ENCODE peak calls at places on chromosomes 6 and 20, in six cellular contexts. E is transverse colon, R is BE2C, Y is GM06990, G is tibial artery, Z is kidney epithelial cell. K is an unnamed sample.

GRCh38 chr20:47551841-47552240 is 50.2 kb downstream of the NCOA3 start:
- DNase-seq in Y (no peak), G (no peak), E (no peak), R (peak), Z (no peak), K (no peak)

GRCh38 chr6:35370124-35370741 is 27.9 kb downstream of the PPARD start:
- DNase-seq in E (peak), Y (peak), Z (peak), G (peak), R (peak), K (no peak)

GRCh38 chr6:158631678-158632537 is 12.6 kb downstream of the DYNLT1 start:
- DNase-seq in Y (no peak), R (no peak), G (peak), Z (peak), E (peak), K (no peak)

GRCh38 chr6:7661364-7661763 is 64.5 kb upstream of the BMP6 start:
- DNase-seq in R (no peak), Y (no peak), G (no peak), E (no peak), Z (no peak), K (no peak)

GRCh38 chr6:151514000-151514730 is 20.3 kb downstream of the CCDC170 start:
- DNase-seq in E (no peak), G (no peak), R (no peak), Z (no peak), Y (no peak), K (no peak)

GRCh38 chr6:155248021-155249001 is 15.5 kb upstream of the CLDN20 start:
- DNase-seq in E (peak), G (no peak), Z (no peak), R (peak), Y (no peak), K (no peak)

GRCh38 chr20:10249822-10250221 is 31.2 kb downstream of the SNAP25 start:
- DNase-seq in R (no peak), Z (no peak), Y (no peak), E (no peak), G (no peak), K (no peak)

GRCh38 chr6:138772596-138773176 is 883 bp upstream of the CCDC28A start:
- DNase-seq in Z (no peak), Y (no peak), R (no peak), G (no peak), E (no peak), K (no peak)

GRCh38 chr20:62595491-62595890 is 46.8 kb upstream of the SLCO4A1 start:
- DNase-seq in Y (no peak), Z (no peak), E (peak), G (no peak), R (no peak), K (peak)

GRCh38 chr6:33963351-33963750 is 159.5 kb upstream of the MLN start:
- DNase-seq in Y (no peak), R (no peak), G (peak), Z (no peak), E (no peak), K (no peak)

GRCh38 chr6:21731411-21732031 is 138.0 kb downstream of the SOX4 start:
- DNase-seq in E (no peak), Z (peak), Y (no peak), G (no peak), R (no peak), K (no peak)

GRCh38 chr6:37173573-37174195 is 3.7 kb downstream of the PIM1 start:
- DNase-seq in R (peak), Z (no peak), Y (no peak), E (no peak), G (no peak), K (no peak)

GRCh38 chr20:57589123-57589727 is 28.3 kb downstream of the PCK1 start:
- DNase-seq in Z (no peak), E (no peak), Y (no peak), G (no peak), R (no peak), K (no peak)

GRCh38 chr20:5714261-5715041 is 35.8 kb upstream of the SHLD1 start:
- DNase-seq in G (no peak), E (no peak), R (no peak), Z (peak), Y (peak), K (no peak)

GRCh38 chr6:133268621-133269020 is 27.5 kb downstream of the EYA4 start:
- DNase-seq in Y (no peak), E (no peak), Z (no peak), R (no peak), G (no peak), K (no peak)

GRCh38 chr6:102662851-102663250 is 1269.3 kb downstream of the GRIK2 start:
- DNase-seq in Y (no peak), Z (no peak), G (no peak), E (no peak), R (no peak), K (no peak)

GRCh38 chr6:121522265-121522664 is 86.8 kb downstream of the GJA1 start:
- DNase-seq in Z (peak), Y (no peak), G (no peak), E (no peak), R (no peak), K (no peak)

GRCh38 chr20:58523916-58524315 is 8.7 kb upstream of the APCDD1L start:
- DNase-seq in E (no peak), R (no peak), G (no peak), Y (no peak), Z (no peak), K (no peak)

GRCh38 chr6:89347825-89348224 is 4.7 kb downstream of the UBE2J1 start:
- DNase-seq in Z (no peak), R (no peak), Y (no peak), G (no peak), E (no peak), K (no peak)

GRCh38 chr20:19688031-19688806 is 69.8 kb upstream of the RIN2 start:
- DNase-seq in E (peak), G (peak), R (peak), Z (peak), Y (no peak), K (peak)

GRCh38 chr6:558959-559358 is 97.9 kb downstream of the HUS1B start:
- DNase-seq in Y (no peak), Z (no peak), G (no peak), E (no peak), R (no peak), K (no peak)

GRCh38 chr6:63923139-63923739 is 287.6 kb downstream of the PHF3 start:
- DNase-seq in Y (no peak), R (no peak), G (no peak), E (no peak), Z (no peak), K (no peak)

GRCh38 chr20:19709635-19710335 is 48.3 kb upstream of the RIN2 start:
- DNase-seq in Z (no peak), E (no peak), G (no peak), Y (no peak), R (no peak), K (no peak)

GRCh38 chr6:41651962-41652657 is 13.8 kb downstream of the MDFI start:
- DNase-seq in Z (no peak), G (no peak), Y (no peak), R (no peak), E (no peak), K (no peak)

GRCh38 chr6:129184324-129184723 is 301.4 kb downstream of the LAMA2 start:
- DNase-seq in E (no peak), R (no peak), Y (no peak), Z (no peak), G (no peak), K (no peak)

GRCh38 chr6:107567643-107568042 is 77.7 kb downstream of the SOBP start:
- DNase-seq in E (no peak), Y (no peak), R (no peak), G (no peak), Z (no peak), K (no peak)

GRCh38 chr6:80548496-80548895 is 442.0 kb downstream of the BCKDHB start:
- DNase-seq in E (no peak), Y (no peak), R (no peak), Z (no peak), G (no peak), K (no peak)

GRCh38 chr6:85672050-85672449 is 29.4 kb upstream of the SYNCRIP start:
- DNase-seq in Y (no peak), E (no peak), R (no peak), G (no peak), Z (no peak), K (no peak)

GRCh38 chr6:23277521-23278227 is 708.3 kb downstream of the HDGFL1 start:
- DNase-seq in G (no peak), E (no peak), Y (no peak), Z (no peak), R (peak), K (no peak)

GRCh38 chr6:167142433-167142761 is 15.4 kb downstream of the GPR31 start:
- DNase-seq in R (no peak), Y (no peak), E (no peak), G (no peak), Z (no peak), K (no peak)
- TF ChIP-seq CTCF in R (no peak), Y (no peak), E (no peak), G (no peak), Z (no peak), K (no peak)

GRCh38 chr6:144265061-144265357 is 20.1 kb upstream of the UTRN start:
- DNase-seq in E (no peak), Y (no peak), R (no peak), Z (no peak), G (no peak), K (no peak)

GRCh38 chr6:144263786-144264185 is 21.3 kb upstream of the UTRN start:
- DNase-seq in G (no peak), Y (no peak), E (no peak), R (no peak), Z (no peak), K (no peak)

GRCh38 chr6:144264270-144265060 is 20.7 kb upstream of the UTRN start:
- DNase-seq in R (no peak), G (no peak), E (no peak), Z (peak), Y (no peak), K (no peak)

GRCh38 chr6:144265390-144265789 is 19.7 kb upstream of the UTRN start:
- DNase-seq in Z (no peak), E (no peak), G (no peak), R (no peak), Y (peak), K (no peak)

GRCh38 chr6:144266091-144266649 is 19.0 kb upstream of the UTRN start:
- DNase-seq in G (peak), Z (no peak), E (peak), Y (no peak), R (no peak), K (no peak)
- TF ChIP-seq CTCF in G (no peak), Z (no peak), E (no peak), Y (no peak), R (no peak), K (no peak)

DNA sequence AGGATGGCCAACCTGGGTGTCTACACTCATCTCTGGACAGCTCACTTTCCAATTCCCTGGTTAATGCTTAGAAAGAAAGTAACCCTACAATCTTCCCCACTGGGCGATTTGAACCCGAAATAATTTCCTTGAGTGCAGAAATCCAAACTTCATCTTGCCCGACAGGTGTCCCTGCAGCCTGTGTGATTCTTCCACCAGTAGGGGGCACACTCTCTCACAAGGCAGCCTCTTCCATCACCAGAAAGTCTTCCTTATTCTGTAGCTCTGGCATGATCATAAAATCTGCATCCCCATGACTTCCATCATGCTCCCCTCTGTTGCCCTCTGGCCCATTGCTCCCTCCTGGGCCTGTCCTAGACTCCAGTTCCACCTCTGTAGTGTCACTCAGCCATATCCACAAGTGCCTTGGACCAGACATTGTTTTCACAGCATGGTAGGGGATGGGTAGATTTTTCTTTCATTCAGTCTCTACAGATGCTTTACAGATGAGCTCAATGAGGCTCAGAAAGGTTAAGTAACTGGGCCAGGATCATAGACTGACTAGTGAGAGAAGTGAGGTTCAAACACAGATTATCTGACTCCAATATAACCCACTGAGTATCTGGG is 170.4 kb upstream of the SPTLC3 start:
- DNase-seq in G (no peak), E (no peak), Y (no peak), R (no peak), Z (no peak), K (no peak)
- TF ChIP-seq CTCF in G (no peak), E (no peak), Y (peak), R (peak), Z (peak), K (no peak)

DNA sequence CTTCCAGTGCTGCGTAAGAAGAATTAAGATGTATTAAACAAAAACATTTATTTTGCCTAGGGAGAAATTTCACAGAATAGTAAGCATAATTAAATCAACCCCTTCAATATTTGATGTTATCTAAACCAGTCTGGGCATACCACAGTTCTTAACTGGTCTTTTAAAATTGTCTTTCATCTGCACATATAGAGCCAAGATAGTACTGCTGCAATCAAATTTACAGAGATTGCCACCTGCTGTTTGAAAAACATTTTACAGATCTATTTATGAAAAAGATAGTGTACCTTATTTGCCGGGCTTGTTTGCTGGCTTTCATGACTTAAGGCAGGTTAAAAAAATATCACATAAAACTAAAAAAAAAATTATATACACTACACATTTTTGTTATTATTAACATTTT is 323.2 kb downstream of the ADGRB3 start:
- DNase-seq in G (no peak), Z (no peak), R (no peak), Y (no peak), E (no peak), K (no peak)
- TF ChIP-seq CTCF in G (no peak), Z (peak), R (peak), Y (peak), E (no peak), K (no peak)

GRCh38 chr20:32338665-32339064 is 19.5 kb upstream of the ASXL1 start:
- DNase-seq in G (no peak), R (no peak), Y (no peak), Z (no peak), E (no peak), K (no peak)

GRCh38 chr20:32339116-32339515 is 19.0 kb upstream of the ASXL1 start:
- DNase-seq in G (no peak), R (no peak), E (no peak), Z (no peak), Y (no peak), K (no peak)

GRCh38 chr20:32337937-32338661 is 20.0 kb upstream of the ASXL1 start:
- DNase-seq in Z (no peak), G (no peak), E (no peak), Y (no peak), R (no peak), K (no peak)

GRCh38 chr20:32333988-32334885 is 23.9 kb upstream of the ASXL1 start:
- DNase-seq in Z (no peak), Y (peak), G (no peak), E (peak), R (no peak), K (no peak)

DNA sequence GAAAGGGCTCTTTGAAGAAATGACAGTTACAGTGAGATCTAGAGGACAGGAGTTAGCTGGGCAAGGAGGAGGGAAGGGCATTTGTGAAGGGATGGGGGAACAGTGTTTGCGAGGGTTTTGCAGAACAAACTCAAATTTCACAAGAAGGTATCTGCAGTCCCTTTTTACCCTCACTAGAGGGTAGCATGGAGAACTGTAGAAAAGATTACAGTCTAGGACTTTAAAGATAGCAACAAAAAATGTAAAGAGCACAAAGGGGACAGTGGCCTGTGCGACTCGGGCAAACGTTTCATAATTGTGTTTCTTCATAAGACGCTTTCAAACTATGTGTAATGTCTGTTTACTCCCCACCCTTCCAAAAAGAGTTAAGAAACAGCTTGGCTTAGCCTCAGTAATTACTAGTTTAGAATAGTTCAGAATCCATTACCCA is 21.2 kb upstream of the ASXL1 start:
- DNase-seq in R (no peak), Z (no peak), Y (no peak), G (no peak), E (no peak), K (no peak)
- TF ChIP-seq CTCF in R (peak), Z (peak), Y (peak), G (peak), E (peak), K (no peak)